ENCODE peak calls at places on chromosomes 16 and 17, in nine cellular contexts. A, W, T, D, Q, I, M, X and B are unnamed samples.

GRCh38 chr16:86577314-86577971 is 906 bp upstream of the FOXL1 start:
- DNase-seq in A (no peak), W (no peak), T (no peak), D (no peak), Q (no peak), I (no peak), M (no peak), X (no peak), B (no peak)

GRCh38 chr17:66347661-66348604 is 45.5 kb downstream of the PRKCA start:
- DNase-seq in A (no peak), W (no peak), T (no peak), D (no peak), Q (no peak), I (no peak), M (no peak), X (peak; percentile 11), B (no peak)

GRCh38 chr16:27374231-27374793 is 27.7 kb upstream of the IL21R start:
- DNase-seq in A (no peak), W (no peak), T (no peak), D (no peak), Q (no peak), I (no peak), M (peak; percentile 44), X (no peak), B (peak; percentile 47)

GRCh38 chr16:23837553-23838308 is 1.9 kb downstream of the PRKCB start:
- DNase-seq in A (no peak), W (no peak), T (no peak), D (no peak), Q (peak; percentile 11), I (peak; percentile 10), M (no peak), X (no peak), B (peak; percentile 53)

GRCh38 chr16:66927012-66927436 is 1.7 kb upstream of the RRAD start:
- DNase-seq in A (no peak), W (peak; percentile 38), T (no peak), D (no peak), Q (no peak), I (no peak), M (peak; percentile 63), X (no peak), B (peak; percentile 74)

GRCh38 chr17:33055746-33056145 is 64.1 kb downstream of the SPACA3 start:
- DNase-seq in A (no peak), W (no peak), T (no peak), D (no peak), Q (no peak), I (no peak), M (no peak), X (no peak), B (no peak)

GRCh38 chr16:87543436-87544191 is 50.8 kb upstream of the ZCCHC14 start:
- DNase-seq in A (no peak), W (no peak), T (no peak), D (no peak), Q (no peak), I (no peak), M (no peak), X (no peak), B (no peak)

GRCh38 chr17:31758646-31759045 is 100.4 kb downstream of the COPRS start:
- DNase-seq in A (no peak), W (no peak), T (no peak), D (no peak), Q (no peak), I (no peak), M (no peak), X (no peak), B (no peak)

GRCh38 chr16:25838724-25839186 is 147.0 kb downstream of the HS3ST4 start:
- DNase-seq in A (no peak), W (peak; percentile 13), T (peak; percentile 11), D (peak; percentile 4), Q (peak; percentile 86), I (peak; percentile 29), M (peak; percentile 15), X (peak; percentile 70), B (peak; percentile 24)

GRCh38 chr17:81902023-81902652 is at the start of gene NPB:
- DNase-seq in A (no peak), W (peak; percentile 70), T (no peak), D (peak; percentile 30), Q (peak; percentile 74), I (peak; percentile 65), M (no peak), X (no peak), B (no peak)

GRCh38 chr16:82655315-82655714 is 28.5 kb downstream of the CDH13 start:
- DNase-seq in A (no peak), W (no peak), T (peak; percentile 54), D (peak; percentile 57), Q (no peak), I (no peak), M (no peak), X (no peak), B (no peak)

GRCh38 chr17:2054740-2055493 is at the start of gene HIC1:
- DNase-seq in A (peak; percentile 74), W (peak; percentile 67), T (peak; percentile 78), D (peak; percentile 90), Q (peak; percentile 90), I (peak; percentile 82), M (peak; percentile 83), X (peak; percentile 19), B (peak; percentile 94)

GRCh38 chr17:81561494-81561885 is 9.3 kb upstream of the FAAP100 start:
- DNase-seq in A (no peak), W (no peak), T (no peak), D (no peak), Q (no peak), I (no peak), M (no peak), X (no peak), B (no peak)